ENCODE peak calls at places on chromosomes 6 and 20, in six cellular contexts. B, W, U, T, G and C are unnamed samples.

GRCh38 chr20:32326507-32326851 is 31.7 kb upstream of the ASXL1 start:
- DNase-seq in B (no peak), W (peak), U (no peak), T (no peak), G (no peak), C (no peak)

GRCh38 chr20:48847498-48848205 is 19.9 kb upstream of the PREX1 start:
- DNase-seq in B (no peak), W (no peak), U (no peak), T (no peak), G (no peak), C (no peak)

GRCh38 chr6:81814365-81815109 is 62.1 kb upstream of the TENT5A start:
- DNase-seq in B (no peak), W (no peak), U (no peak), T (no peak), G (no peak), C (no peak)

GRCh38 chr6:110217255-110217654 is 37.0 kb downstream of the CDC40 start:
- DNase-seq in B (no peak), W (no peak), U (no peak), T (no peak), G (no peak), C (no peak)

GRCh38 chr6:14313220-14313619 is 195.6 kb downstream of the CD83 start:
- DNase-seq in B (no peak), W (no peak), U (no peak), T (no peak), G (no peak), C (no peak)

GRCh38 chr6:90268178-90268577 is 28.5 kb downstream of the BACH2 start:
- DNase-seq in B (no peak), W (no peak), U (no peak), T (no peak), G (no peak), C (no peak)

GRCh38 chr6:109372070-109372585 is 10.1 kb downstream of the CD164 start:
- DNase-seq in B (no peak), W (no peak), U (no peak), T (no peak), G (no peak), C (no peak)

GRCh38 chr6:105875974-105876640 is 210.0 kb upstream of the PRDM1 start:
- DNase-seq in B (no peak), W (no peak), U (no peak), T (no peak), G (no peak), C (no peak)

GRCh38 chr6:156250593-156250992 is 526.6 kb upstream of the ARID1B start:
- DNase-seq in B (no peak), W (no peak), U (no peak), T (no peak), G (no peak), C (no peak)

GRCh38 chr20:20518263-20518662 is 150.4 kb downstream of the INSM1 start:
- DNase-seq in B (no peak), W (no peak), U (no peak), T (no peak), G (no peak), C (no peak)

GRCh38 chr20:10982692-10983091 is 308.9 kb upstream of the JAG1 start:
- DNase-seq in B (no peak), W (peak), U (peak), T (no peak), G (no peak), C (no peak)

DNA sequence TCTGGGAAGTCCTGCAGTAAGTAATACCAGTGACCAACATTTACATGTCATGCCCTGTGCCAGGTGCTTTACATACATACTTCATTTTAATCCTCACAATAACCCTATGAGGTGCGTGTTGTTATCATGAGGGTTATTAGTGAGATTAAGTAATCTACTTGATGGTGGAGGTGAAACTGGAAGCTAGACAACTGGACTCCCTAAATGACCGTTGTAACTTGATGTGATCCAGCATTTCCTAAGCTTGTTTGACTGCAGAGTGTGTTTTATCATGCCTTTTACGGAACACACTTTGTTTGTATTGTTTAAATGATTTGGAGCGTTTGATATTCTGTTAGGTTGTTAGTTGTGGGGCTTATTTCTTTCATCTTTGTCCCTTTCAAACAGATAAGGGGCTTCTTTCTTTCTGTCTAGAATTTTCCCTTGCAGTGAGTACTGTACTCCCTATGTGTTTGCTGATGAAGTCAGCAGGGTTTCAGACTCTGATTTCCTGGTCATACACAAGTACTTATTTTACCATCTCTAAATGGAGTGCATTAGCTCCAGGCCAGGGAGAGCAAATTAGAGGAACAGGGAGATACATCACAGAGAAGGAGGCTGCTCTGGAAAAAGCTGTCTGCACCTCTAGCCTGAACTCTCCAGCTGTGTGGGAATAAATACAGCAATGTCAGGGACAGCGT is 29.8 kb downstream of the CHMP4B start:
- DNase-seq in B (peak), W (no peak), U (no peak), T (no peak), G (no peak), C (no peak)
- TF ChIP-seq POLR2AphosphoS5 in B (no peak), W (no peak), U (no peak), T (no peak), G (no peak), C (no peak)

GRCh38 chr20:25444556-25444955 is 37.1 kb downstream of the GINS1 start:
- DNase-seq in B (no peak), W (no peak), U (no peak), T (peak), G (no peak), C (no peak)

GRCh38 chr20:25452333-25452732 is 44.9 kb downstream of the GINS1 start:
- DNase-seq in B (no peak), W (no peak), U (no peak), T (no peak), G (no peak), C (no peak)

GRCh38 chr20:25453035-25453810 is 45.8 kb downstream of the GINS1 start:
- DNase-seq in B (peak), W (peak), U (no peak), T (peak), G (no peak), C (no peak)

GRCh38 chr20:25447671-25448070 is 40.2 kb downstream of the GINS1 start:
- DNase-seq in B (no peak), W (no peak), U (no peak), T (peak), G (no peak), C (no peak)
- TF ChIP-seq CTCF in B (no peak), W (no peak), U (no peak), T (no peak), G (no peak), C (no peak)

DNA sequence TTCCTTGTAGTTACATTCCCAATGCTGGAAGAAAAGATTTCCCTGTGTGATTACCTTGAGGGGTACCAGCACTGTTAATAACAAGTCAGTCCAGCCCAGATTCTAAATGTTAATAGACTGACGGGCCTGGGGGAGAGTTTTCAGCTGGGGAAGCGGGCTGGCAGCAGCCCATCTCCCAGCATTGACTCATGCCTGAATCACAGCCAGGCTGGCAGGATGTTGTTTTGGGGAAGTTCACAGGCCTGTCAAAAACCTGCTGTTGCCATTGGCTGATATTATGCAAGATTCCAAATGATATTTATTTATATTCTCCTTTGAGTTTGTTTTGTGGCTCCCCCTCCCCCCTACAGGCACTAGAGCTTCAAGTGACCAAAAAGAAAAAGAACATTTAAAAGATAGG is 213.9 kb upstream of the CNR1 start:
- DNase-seq in B (peak), W (no peak), U (peak), T (peak), G (no peak), C (peak)
- TF ChIP-seq POLR2AphosphoS5 in B (peak), W (no peak), U (no peak), T (peak), G (no peak), C (no peak)

GRCh38 chr6:28543671-28544131 is 18.0 kb downstream of the GPX5 start:
- DNase-seq in B (peak), W (no peak), U (no peak), T (no peak), G (no peak), C (peak)
- TF ChIP-seq CTCF in B (no peak), W (no peak), U (no peak), T (no peak), G (no peak), C (no peak)

DNA sequence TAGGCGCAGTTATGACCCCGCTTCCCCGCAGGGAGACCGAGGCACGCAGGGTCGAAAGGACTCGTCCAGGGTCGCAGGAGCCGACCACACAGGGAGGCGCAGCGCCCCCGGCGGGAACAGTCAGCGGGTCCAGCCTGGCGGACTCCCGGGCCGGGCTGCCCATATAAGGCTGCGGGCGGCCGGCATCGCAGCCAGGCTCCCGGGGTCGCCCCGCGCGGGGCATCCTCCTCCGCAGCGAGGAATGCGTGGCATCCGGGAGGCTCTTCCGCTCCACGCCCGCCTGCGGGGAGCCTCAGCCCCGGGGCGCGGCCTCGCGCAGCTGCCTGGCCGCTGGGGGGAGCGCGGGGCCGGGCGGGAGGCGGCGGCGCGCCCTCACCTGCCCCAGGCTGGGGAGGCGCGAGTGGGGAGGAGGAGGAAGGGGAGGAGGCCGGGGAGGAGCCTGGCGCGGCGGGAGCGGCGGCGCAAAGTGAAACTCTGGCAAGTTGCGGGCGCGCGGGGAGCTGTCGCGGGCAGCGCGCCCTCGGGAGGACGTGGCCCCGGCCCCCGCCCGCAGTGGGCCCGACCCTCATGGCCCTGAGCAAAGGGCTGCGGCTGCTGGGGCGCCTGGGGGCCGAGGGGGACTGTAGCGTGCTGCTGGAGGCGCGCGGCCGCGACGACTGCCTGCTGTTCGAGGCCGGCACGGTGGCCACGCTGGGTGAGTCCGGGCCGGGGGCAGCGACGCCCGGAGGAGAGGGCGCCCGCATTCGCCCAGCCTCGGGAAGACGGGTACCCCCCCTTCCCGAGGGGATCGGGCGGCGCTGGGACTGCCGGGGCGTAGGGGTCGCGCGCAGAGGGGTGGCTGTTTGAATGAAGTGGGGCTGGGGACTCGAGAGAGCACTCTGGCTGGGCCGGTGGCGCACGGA is at the start of gene SYNJ2:
- DNase-seq in B (peak), W (no peak), U (peak), T (peak), G (peak), C (peak)
- TF ChIP-seq POLR2AphosphoS5 in B (no peak), W (no peak), U (peak), T (peak), G (peak), C (peak)

DNA sequence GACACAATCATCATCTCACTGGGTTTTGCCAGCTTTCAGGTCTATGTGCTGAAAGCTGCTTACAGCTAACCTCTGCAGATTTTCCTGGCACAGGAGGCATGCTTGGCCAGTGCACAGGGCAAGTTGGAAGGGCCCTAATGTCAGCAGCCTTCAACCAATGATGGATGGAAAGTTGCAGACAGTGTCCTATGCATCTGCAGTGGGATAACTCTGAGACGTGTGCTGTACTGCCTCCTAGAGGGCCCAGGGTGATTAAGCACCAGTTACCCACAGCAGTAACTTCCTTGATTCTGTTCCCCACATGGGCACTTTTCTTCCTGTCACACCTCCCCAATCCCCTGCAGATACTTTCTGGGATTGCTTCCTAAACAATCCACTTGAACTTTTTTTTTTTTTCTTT is 38.6 kb downstream of the OVOL2 start:
- DNase-seq in B (peak), W (peak), U (no peak), T (peak), G (no peak), C (peak)
- TF ChIP-seq CTCF in B (peak), W (no peak), U (no peak), T (peak), G (no peak), C (peak)

GRCh38 chr6:157823001-157823522 is at the start of gene SNX9:
- DNase-seq in B (peak), W (no peak), U (peak), T (peak), G (peak), C (peak)
- TF ChIP-seq POLR2AphosphoS5 in B (peak), W (peak), U (peak), T (peak), G (no peak), C (no peak)

DNA sequence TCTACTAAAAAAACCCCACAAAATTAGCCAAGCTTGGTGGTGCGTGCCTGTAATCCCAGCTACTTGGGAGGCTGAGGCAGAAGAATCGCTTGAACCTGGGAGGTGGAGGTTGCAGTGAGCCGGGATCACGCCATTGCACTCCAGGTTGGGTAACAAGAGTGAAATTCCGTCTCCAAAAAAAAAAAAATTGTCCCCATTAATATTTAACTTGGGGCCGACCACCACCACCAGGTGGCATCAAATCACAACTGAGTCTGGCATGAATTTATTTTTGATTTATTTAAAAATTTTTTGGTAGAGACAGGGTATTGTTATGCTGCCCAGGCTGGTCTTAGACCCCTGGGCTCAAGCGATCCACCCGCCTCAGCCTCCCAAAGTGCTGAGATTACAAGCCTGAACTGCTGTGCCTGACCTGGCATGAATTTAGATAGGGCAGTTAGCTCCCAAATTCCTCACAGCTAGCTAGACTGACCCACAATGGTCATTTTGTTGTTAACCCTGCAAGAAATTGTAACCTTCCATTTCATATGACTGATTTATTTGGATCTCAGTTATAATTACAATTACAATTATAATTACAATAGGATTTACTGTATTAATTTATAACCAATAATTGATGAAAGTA is 17.1 kb upstream of the BEND3 start:
- DNase-seq in B (peak), W (no peak), U (no peak), T (no peak), G (no peak), C (no peak)
- TF ChIP-seq CTCF in B (peak), W (peak), U (no peak), T (no peak), G (no peak), C (no peak)

GRCh38 chr20:40982415-40983145 is 46.0 kb upstream of the TOP1 start:
- DNase-seq in B (no peak), W (no peak), U (peak), T (no peak), G (no peak), C (no peak)
- TF ChIP-seq POLR2AphosphoS5 in B (no peak), W (no peak), U (no peak), T (no peak), G (no peak), C (no peak)